ENCODE peak calls at places on chromosomes 3 and 15, in ten cellular contexts. Q, Y, T, D, A, C, H, B, E and K are unnamed samples.

GRCh38 chr3:54168451-54168850 is 46.1 kb downstream of the CACNA2D3 start:
- DNase-seq in Q (no peak), Y (no peak), T (no peak), D (no peak), A (no peak), C (no peak), H (no peak), B (no peak), E (no peak), K (no peak)

GRCh38 chr3:49173116-49173791 is 1.9 kb downstream of the KLHDC8B start:
- DNase-seq in Q (peak), Y (no peak), T (no peak), D (no peak), A (no peak), C (no peak), H (peak), B (peak), E (no peak), K (no peak)

GRCh38 chr3:141412087-141412935 is 44.0 kb downstream of the ZBTB38 start:
- DNase-seq in Q (no peak), Y (no peak), T (peak), D (no peak), A (no peak), C (peak), H (peak), B (peak), E (peak), K (no peak)

GRCh38 chr15:90558182-90558581 is 28.5 kb downstream of the CRTC3 start:
- DNase-seq in Q (peak), Y (no peak), T (no peak), D (no peak), A (no peak), C (no peak), H (peak), B (no peak), E (no peak), K (no peak)

GRCh38 chr15:65883571-65883970 is 14.3 kb downstream of the RAB11A start:
- DNase-seq in Q (no peak), Y (no peak), T (no peak), D (no peak), A (no peak), C (no peak), H (no peak), B (no peak), E (no peak), K (no peak)

GRCh38 chr15:62648954-62649353 is 393.6 kb upstream of the TPM1 start:
- DNase-seq in Q (peak), Y (no peak), T (no peak), D (no peak), A (no peak), C (peak), H (peak), B (no peak), E (peak), K (no peak)

GRCh38 chr3:193980326-193980725 is 155.6 kb upstream of the HES1 start:
- DNase-seq in Q (no peak), Y (no peak), T (no peak), D (no peak), A (no peak), C (no peak), H (no peak), B (no peak), E (no peak), K (no peak)

GRCh38 chr15:31036783-31037182 is 45.4 kb upstream of the MTMR10 start:
- DNase-seq in Q (no peak), Y (no peak), T (no peak), D (no peak), A (no peak), C (no peak), H (no peak), B (no peak), E (no peak), K (no peak)

GRCh38 chr3:197549261-197549885 is 6.4 kb downstream of the BDH1 start:
- DNase-seq in Q (no peak), Y (no peak), T (no peak), D (no peak), A (no peak), C (no peak), H (no peak), B (no peak), E (no peak), K (no peak)

GRCh38 chr15:91885054-91885453 is 31.5 kb downstream of the SLCO3A1 start:
- DNase-seq in Q (no peak), Y (no peak), T (no peak), D (no peak), A (no peak), C (no peak), H (no peak), B (no peak), E (no peak), K (no peak)

GRCh38 chr3:126516936-126517290 is 660 bp downstream of the UROC1 start:
- DNase-seq in Q (no peak), Y (no peak), T (no peak), D (no peak), A (no peak), C (no peak), H (no peak), B (no peak), E (no peak), K (no peak)

GRCh38 chr3:144586382-144586781 is 614.8 kb downstream of the DIPK2A start:
- DNase-seq in Q (no peak), Y (no peak), T (no peak), D (no peak), A (no peak), C (no peak), H (peak), B (no peak), E (no peak), K (no peak)

GRCh38 chr3:185200639-185201038 is 47.8 kb upstream of the C3orf70 start:
- DNase-seq in Q (no peak), Y (no peak), T (no peak), D (no peak), A (no peak), C (peak), H (peak), B (no peak), E (no peak), K (no peak)

GRCh38 chr3:138474163-138474562 is 39.7 kb downstream of the ESYT3 start:
- DNase-seq in Q (peak), Y (peak), T (no peak), D (peak), A (no peak), C (no peak), H (no peak), B (no peak), E (no peak), K (no peak)

GRCh38 chr15:52788099-52788986 is 1.8 kb downstream of the ONECUT1 start:
- DNase-seq in Q (no peak), Y (no peak), T (no peak), D (peak), A (no peak), C (no peak), H (no peak), B (no peak), E (no peak), K (no peak)

GRCh38 chr3:124787490-124788195 is 57.4 kb downstream of the UMPS start:
- DNase-seq in Q (no peak), Y (no peak), T (no peak), D (no peak), A (no peak), C (no peak), H (peak), B (no peak), E (no peak), K (no peak)

GRCh38 chr3:187746059-187746453 is 788 bp upstream of the BCL6 start:
- DNase-seq in Q (no peak), Y (no peak), T (no peak), D (no peak), A (no peak), C (no peak), H (peak), B (no peak), E (no peak), K (no peak)

GRCh38 chr3:111904376-111905241 is 45.5 kb downstream of the PHLDB2 start:
- DNase-seq in Q (no peak), Y (no peak), T (no peak), D (no peak), A (no peak), C (peak), H (peak), B (no peak), E (no peak), K (no peak)

GRCh38 chr3:63458405-63458804 is 180.3 kb downstream of the SYNPR start:
- DNase-seq in Q (no peak), Y (no peak), T (no peak), D (no peak), A (no peak), C (no peak), H (no peak), B (no peak), E (no peak), K (no peak)

GRCh38 chr15:63401078-63401477 is 19.4 kb upstream of the CA12 start:
- DNase-seq in Q (no peak), Y (no peak), T (no peak), D (no peak), A (no peak), C (peak), H (no peak), B (no peak), E (no peak), K (no peak)

GRCh38 chr3:34202975-34203374 is 404.5 kb downstream of the PDCD6IP start:
- DNase-seq in Q (no peak), Y (no peak), T (no peak), D (no peak), A (no peak), C (peak), H (no peak), B (no peak), E (no peak), K (no peak)

GRCh38 chr3:11509175-11510000 is 134.3 kb downstream of the VGLL4 start:
- DNase-seq in Q (peak), Y (peak), T (peak), D (peak), A (no peak), C (peak), H (peak), B (peak), E (no peak), K (no peak)

GRCh38 chr3:58349792-58350626 is 17.3 kb downstream of the PXK start:
- DNase-seq in Q (no peak), Y (no peak), T (peak), D (no peak), A (no peak), C (peak), H (no peak), B (no peak), E (peak), K (no peak)

GRCh38 chr3:101936419-101937331 is 87.4 kb downstream of the NFKBIZ start:
- DNase-seq in Q (no peak), Y (no peak), T (no peak), D (no peak), A (no peak), C (peak), H (peak), B (no peak), E (peak), K (no peak)

GRCh38 chr3:105791134-105791533 is 77.7 kb downstream of the CBLB start:
- DNase-seq in Q (no peak), Y (no peak), T (no peak), D (no peak), A (no peak), C (no peak), H (peak), B (no peak), E (no peak), K (no peak)

GRCh38 chr3:71874618-71875017 is 89.7 kb upstream of the PROK2 start:
- DNase-seq in Q (no peak), Y (no peak), T (no peak), D (no peak), A (no peak), C (no peak), H (peak), B (no peak), E (no peak), K (no peak)

GRCh38 chr3:142964150-142964498 is 650 bp upstream of the PAQR9 start:
- DNase-seq in Q (peak), Y (no peak), T (no peak), D (no peak), A (no peak), C (no peak), H (no peak), B (peak), E (no peak), K (no peak)

GRCh38 chr3:12963869-12964712 is 109.1 kb downstream of the IQSEC1 start:
- DNase-seq in Q (no peak), Y (no peak), T (no peak), D (no peak), A (no peak), C (no peak), H (peak), B (no peak), E (no peak), K (no peak)

GRCh38 chr15:48507416-48508065 is 138.0 kb downstream of the FBN1 start:
- DNase-seq in Q (peak), Y (peak), T (no peak), D (no peak), A (no peak), C (peak), H (peak), B (peak), E (peak), K (no peak)

GRCh38 chr15:63133786-63134185 is 12.1 kb downstream of the LACTB start:
- DNase-seq in Q (no peak), Y (no peak), T (no peak), D (no peak), A (no peak), C (no peak), H (peak), B (no peak), E (no peak), K (no peak)

GRCh38 chr3:186444288-186444687 is 82.3 kb upstream of the DGKG start:
- DNase-seq in Q (no peak), Y (no peak), T (no peak), D (no peak), A (no peak), C (no peak), H (no peak), B (no peak), E (no peak), K (no peak)

GRCh38 chr3:44966795-44967278 is 9.1 kb downstream of the ZDHHC3 start:
- DNase-seq in Q (no peak), Y (no peak), T (no peak), D (no peak), A (no peak), C (peak), H (no peak), B (no peak), E (no peak), K (no peak)

GRCh38 chr3:185701891-185702563 is 115.9 kb downstream of the SENP2 start:
- DNase-seq in Q (no peak), Y (no peak), T (no peak), D (no peak), A (no peak), C (no peak), H (no peak), B (no peak), E (no peak), K (no peak)

GRCh38 chr15:37771462-37771861 is 163.0 kb upstream of the TMCO5A start:
- DNase-seq in Q (no peak), Y (no peak), T (no peak), D (no peak), A (no peak), C (peak), H (peak), B (no peak), E (no peak), K (no peak)

GRCh38 chr3:16179771-16180736 is 5.6 kb downstream of the GALNT15 start:
- DNase-seq in Q (no peak), Y (no peak), T (no peak), D (no peak), A (no peak), C (no peak), H (peak), B (no peak), E (no peak), K (no peak)

GRCh38 chr3:111613294-111613693 is 18.1 kb upstream of the ZBED2 start:
- DNase-seq in Q (no peak), Y (no peak), T (no peak), D (no peak), A (no peak), C (no peak), H (no peak), B (no peak), E (no peak), K (no peak)

GRCh38 chr15:67510597-67511225 is 10.2 kb upstream of the C15orf61 start:
- DNase-seq in Q (no peak), Y (no peak), T (no peak), D (no peak), A (no peak), C (no peak), H (peak), B (no peak), E (no peak), K (no peak)

DNA sequence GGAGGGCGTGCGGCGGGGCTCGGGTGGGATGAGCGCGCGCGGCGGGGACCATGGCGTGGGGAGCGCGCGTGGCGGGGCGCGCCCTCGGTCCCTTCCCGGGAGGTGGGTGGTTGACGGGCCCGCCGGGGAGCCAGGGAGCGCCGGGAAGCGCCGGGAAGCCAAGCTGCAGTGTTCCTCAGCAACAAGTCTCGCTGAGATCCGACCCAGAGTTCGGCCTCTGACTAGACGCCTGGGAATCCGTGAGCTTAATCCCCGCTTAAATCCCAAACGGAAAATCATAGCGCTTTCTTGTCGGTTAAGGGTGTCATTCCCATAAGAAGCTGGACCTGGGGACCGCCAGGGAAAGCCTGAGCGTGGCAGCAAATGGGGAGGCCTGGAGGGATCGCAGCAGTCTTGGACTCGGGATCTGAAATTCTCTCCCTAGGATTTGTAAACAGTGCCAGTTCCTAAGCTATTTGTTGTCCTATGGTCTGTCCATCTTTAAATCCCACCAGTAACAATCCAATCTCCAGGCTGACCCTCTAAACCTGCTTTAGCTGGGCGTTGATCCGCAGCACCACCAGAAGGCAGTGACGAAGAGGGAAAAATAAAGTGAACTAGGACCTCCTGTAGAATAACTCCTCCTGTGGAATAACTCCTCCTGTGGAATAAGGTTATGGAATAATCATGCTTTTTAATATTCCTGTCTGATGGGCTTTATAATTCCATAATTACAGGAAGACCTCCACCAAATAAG is 560 bp upstream of the NEDD4 start:
- DNase-seq in Q (no peak), Y (no peak), T (no peak), D (no peak), A (no peak), C (peak), H (peak), B (no peak), E (peak), K (no peak)
- TF ChIP-seq CTCF in Q (peak), Y (no peak), T (no peak), D (no peak), A (no peak), C (no peak), H (peak), B (peak), E (no peak), K (no peak)

GRCh38 chr3:128215290-128215689 is 62.0 kb downstream of the EEFSEC start:
- DNase-seq in Q (no peak), Y (no peak), T (no peak), D (no peak), A (no peak), C (no peak), H (no peak), B (no peak), E (no peak), K (no peak)

GRCh38 chr3:128215800-128216495 is 62.7 kb downstream of the EEFSEC start:
- DNase-seq in Q (no peak), Y (no peak), T (no peak), D (no peak), A (no peak), C (no peak), H (peak), B (no peak), E (no peak), K (no peak)

GRCh38 chr3:128218476-128218829 is 65.2 kb downstream of the EEFSEC start:
- DNase-seq in Q (peak), Y (no peak), T (no peak), D (no peak), A (no peak), C (no peak), H (no peak), B (no peak), E (no peak), K (no peak)

GRCh38 chr3:128217702-128218475 is 64.6 kb downstream of the EEFSEC start:
- DNase-seq in Q (peak), Y (no peak), T (no peak), D (no peak), A (no peak), C (no peak), H (peak), B (no peak), E (peak), K (no peak)

GRCh38 chr3:128218858-128219257 is 65.6 kb downstream of the EEFSEC start:
- DNase-seq in Q (no peak), Y (no peak), T (no peak), D (no peak), A (no peak), C (no peak), H (no peak), B (no peak), E (no peak), K (no peak)
- TF ChIP-seq CTCF in Q (no peak), Y (no peak), T (no peak), D (no peak), A (no peak), C (no peak), H (no peak), B (no peak), E (no peak), K (no peak)

GRCh38 chr15:35437157-35437556 is 108.8 kb downstream of the DPH6 start:
- DNase-seq in Q (no peak), Y (no peak), T (no peak), D (no peak), A (no peak), C (peak), H (peak), B (no peak), E (no peak), K (no peak)
- TF ChIP-seq CTCF in Q (peak), Y (no peak), T (no peak), D (no peak), A (no peak), C (peak), H (no peak), B (no peak), E (no peak), K (no peak)

GRCh38 chr3:150545419-150546225 is 674 bp downstream of the SERP1 start:
- DNase-seq in Q (peak), Y (no peak), T (peak), D (no peak), A (peak), C (peak), H (peak), B (no peak), E (peak), K (no peak)
- TF ChIP-seq CTCF in Q (no peak), Y (no peak), T (no peak), D (no peak), A (no peak), C (peak), H (no peak), B (no peak), E (no peak), K (no peak)

DNA sequence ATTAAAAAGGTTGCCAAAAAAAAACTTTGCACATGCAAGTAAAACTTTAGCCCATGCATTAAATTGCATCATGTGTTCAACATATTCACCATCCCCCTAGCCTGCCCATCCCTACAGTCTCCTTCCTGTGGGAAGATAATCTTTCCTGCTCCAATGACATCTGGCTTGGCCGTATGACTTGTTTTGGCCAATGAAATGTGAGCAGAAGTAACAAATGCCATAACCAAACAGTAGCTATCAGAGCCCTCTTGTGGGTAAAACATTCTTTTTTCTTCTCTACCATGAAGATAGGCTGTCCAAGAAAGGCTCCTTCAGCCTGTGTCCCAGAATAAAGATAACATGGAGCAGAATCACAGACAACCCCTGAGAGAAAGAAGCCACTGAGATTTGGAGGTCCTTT is 15.2 kb downstream of the ERC2 start:
- DNase-seq in Q (no peak), Y (no peak), T (no peak), D (no peak), A (no peak), C (no peak), H (no peak), B (no peak), E (no peak), K (no peak)
- TF ChIP-seq CTCF in Q (no peak), Y (no peak), T (no peak), D (no peak), A (no peak), C (no peak), H (no peak), B (no peak), E (no peak), K (no peak)

GRCh38 chr3:67940200-67940952 is 286.0 kb upstream of the SUCLG2 start:
- DNase-seq in Q (no peak), Y (no peak), T (no peak), D (no peak), A (no peak), C (peak), H (peak), B (no peak), E (no peak), K (no peak)
- TF ChIP-seq CTCF in Q (no peak), Y (no peak), T (peak), D (no peak), A (no peak), C (no peak), H (no peak), B (no peak), E (no peak), K (no peak)

DNA sequence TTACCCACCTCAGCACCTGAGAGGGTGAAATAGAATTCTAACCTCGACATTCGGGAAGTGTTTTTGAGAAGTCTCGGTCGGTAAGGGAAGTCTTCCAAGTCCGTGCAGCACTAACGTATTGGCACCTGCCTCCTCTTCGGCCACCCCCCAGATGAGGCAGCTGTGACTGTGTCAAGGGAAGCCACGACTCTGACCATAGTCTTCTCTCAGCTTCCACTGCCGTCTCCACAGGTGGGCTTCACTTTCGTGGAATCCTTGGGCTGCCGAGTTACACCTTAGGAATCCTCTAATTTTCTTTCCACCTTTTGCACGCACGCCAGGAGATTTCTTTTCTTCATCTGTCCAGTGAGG is 775 bp downstream of the CCNDBP1 start:
- DNase-seq in Q (no peak), Y (no peak), T (no peak), D (no peak), A (no peak), C (no peak), H (no peak), B (no peak), E (peak), K (no peak)
- TF ChIP-seq CTCF in Q (no peak), Y (no peak), T (no peak), D (no peak), A (no peak), C (no peak), H (no peak), B (no peak), E (no peak), K (no peak)